ENCODE peak calls at places on chromosomes 7 and 10, in six cellular contexts. One of them, this sample, is unnamed.

GRCh38 chr10:101041252-101041761 is 10.3 kb downstream of the SFXN3 start:
- DNase-seq in astrocyte of the cerebellum: peak; percentile 85
- DNase-seq in NB4: peak; percentile 90
- DNase-seq in M059J: peak; percentile 86
- DNase-seq in WERI-Rb-1: peak; percentile 87
- DNase-seq in CD4-positive, alpha-beta T cell: peak; percentile 56
- DNase-seq in this sample: no peak

GRCh38 chr7:8724080-8724718 is 290.8 kb downstream of the NXPH1 start:
- DNase-seq in M059J: no peak
- DNase-seq in astrocyte of the cerebellum: no peak
- DNase-seq in WERI-Rb-1: peak; percentile 82
- DNase-seq in NB4: peak; percentile 68
- DNase-seq in CD4-positive, alpha-beta T cell: no peak
- DNase-seq in this sample: peak; percentile 0

GRCh38 chr7:112898432-112899290 is 108.5 kb upstream of the TMEM168 start:
- DNase-seq in CD4-positive, alpha-beta T cell: peak; percentile 6
- DNase-seq in M059J: peak; percentile 70
- DNase-seq in WERI-Rb-1: peak; percentile 65
- DNase-seq in astrocyte of the cerebellum: peak; percentile 84
- DNase-seq in NB4: peak; percentile 83
- DNase-seq in this sample: peak; percentile 29

GRCh38 chr7:116139807-116140206 is 70.5 kb upstream of the TES start:
- DNase-seq in CD4-positive, alpha-beta T cell: no peak
- DNase-seq in M059J: no peak
- DNase-seq in astrocyte of the cerebellum: no peak
- DNase-seq in WERI-Rb-1: no peak
- DNase-seq in NB4: no peak
- DNase-seq in this sample: no peak

GRCh38 chr10:91610444-91610843 is 22.4 kb downstream of the PPP1R3C start:
- DNase-seq in CD4-positive, alpha-beta T cell: no peak
- DNase-seq in M059J: peak; percentile 68
- DNase-seq in astrocyte of the cerebellum: no peak
- DNase-seq in WERI-Rb-1: no peak
- DNase-seq in NB4: no peak
- DNase-seq in this sample: no peak

GRCh38 chr7:2199956-2200583 is 32.7 kb downstream of the MAD1L1 start:
- DNase-seq in M059J: no peak
- DNase-seq in WERI-Rb-1: no peak
- DNase-seq in CD4-positive, alpha-beta T cell: no peak
- DNase-seq in astrocyte of the cerebellum: no peak
- DNase-seq in NB4: no peak
- DNase-seq in this sample: no peak

GRCh38 chr7:26399309-26399610 is 107.6 kb downstream of the SNX10 start:
- DNase-seq in M059J: no peak
- DNase-seq in WERI-Rb-1: peak; percentile 65
- DNase-seq in NB4: no peak
- DNase-seq in CD4-positive, alpha-beta T cell: no peak
- DNase-seq in astrocyte of the cerebellum: no peak
- DNase-seq in this sample: no peak

GRCh38 chr10:110382695-110383094 is 78.0 kb upstream of the SMNDC1 start:
- DNase-seq in WERI-Rb-1: no peak
- DNase-seq in M059J: no peak
- DNase-seq in astrocyte of the cerebellum: no peak
- DNase-seq in NB4: no peak
- DNase-seq in CD4-positive, alpha-beta T cell: no peak
- DNase-seq in this sample: no peak

GRCh38 chr7:139618482-139619366 is 95.2 kb downstream of the CLEC2L start:
- DNase-seq in WERI-Rb-1: peak; percentile 38
- DNase-seq in CD4-positive, alpha-beta T cell: peak; percentile 37
- DNase-seq in astrocyte of the cerebellum: peak; percentile 28
- DNase-seq in NB4: peak; percentile 78
- DNase-seq in M059J: peak; percentile 51
- DNase-seq in this sample: no peak

GRCh38 chr10:119059557-119059956 is 21.1 kb downstream of the EIF3A start:
- DNase-seq in CD4-positive, alpha-beta T cell: no peak
- DNase-seq in astrocyte of the cerebellum: no peak
- DNase-seq in WERI-Rb-1: no peak
- DNase-seq in M059J: no peak
- DNase-seq in NB4: no peak
- DNase-seq in this sample: peak; percentile 20

GRCh38 chr10:93211989-93212388 is 138.3 kb downstream of the CYP26A1 start:
- DNase-seq in CD4-positive, alpha-beta T cell: no peak
- DNase-seq in M059J: no peak
- DNase-seq in astrocyte of the cerebellum: no peak
- DNase-seq in NB4: no peak
- DNase-seq in WERI-Rb-1: no peak
- DNase-seq in this sample: peak; percentile 81

GRCh38 chr7:16822029-16822428 is 17.2 kb upstream of the AGR2 start:
- DNase-seq in M059J: no peak
- DNase-seq in WERI-Rb-1: no peak
- DNase-seq in astrocyte of the cerebellum: no peak
- DNase-seq in CD4-positive, alpha-beta T cell: no peak
- DNase-seq in NB4: no peak
- DNase-seq in this sample: no peak

GRCh38 chr7:138875794-138876193 is 77.8 kb upstream of the ATP6V0A4 start:
- DNase-seq in NB4: peak; percentile 91
- DNase-seq in M059J: peak; percentile 96
- DNase-seq in CD4-positive, alpha-beta T cell: peak; percentile 20
- DNase-seq in WERI-Rb-1: no peak
- DNase-seq in astrocyte of the cerebellum: no peak
- DNase-seq in this sample: no peak

GRCh38 chr7:81299272-81299671 is 380.4 kb upstream of the SEMA3C start:
- DNase-seq in NB4: peak; percentile 90
- DNase-seq in WERI-Rb-1: no peak
- DNase-seq in astrocyte of the cerebellum: peak; percentile 92
- DNase-seq in M059J: peak; percentile 96
- DNase-seq in CD4-positive, alpha-beta T cell: no peak
- DNase-seq in this sample: peak; percentile 82

GRCh38 chr10:70433581-70434280 is 7.8 kb downstream of the NODAL start:
- DNase-seq in NB4: no peak
- DNase-seq in WERI-Rb-1: no peak
- DNase-seq in astrocyte of the cerebellum: no peak
- DNase-seq in M059J: no peak
- DNase-seq in CD4-positive, alpha-beta T cell: no peak
- DNase-seq in this sample: no peak

GRCh38 chr7:132666786-132667185 is 90.5 kb upstream of the PLXNA4 start:
- DNase-seq in astrocyte of the cerebellum: no peak
- DNase-seq in WERI-Rb-1: no peak
- DNase-seq in M059J: peak; percentile 50
- DNase-seq in CD4-positive, alpha-beta T cell: no peak
- DNase-seq in NB4: no peak
- DNase-seq in this sample: no peak

GRCh38 chr10:61778137-61778536 is 115.4 kb downstream of the CABCOCO1 start:
- DNase-seq in astrocyte of the cerebellum: no peak
- DNase-seq in M059J: no peak
- DNase-seq in WERI-Rb-1: no peak
- DNase-seq in NB4: no peak
- DNase-seq in CD4-positive, alpha-beta T cell: no peak
- DNase-seq in this sample: no peak

GRCh38 chr7:152158801-152159587 is 133.5 kb downstream of the GALNT11 start:
- DNase-seq in WERI-Rb-1: no peak
- DNase-seq in NB4: peak; percentile 90
- DNase-seq in astrocyte of the cerebellum: no peak
- DNase-seq in CD4-positive, alpha-beta T cell: no peak
- DNase-seq in M059J: no peak
- DNase-seq in this sample: no peak

GRCh38 chr7:47008461-47008860 is 573.5 kb downstream of the TNS3 start:
- DNase-seq in astrocyte of the cerebellum: no peak
- DNase-seq in NB4: no peak
- DNase-seq in CD4-positive, alpha-beta T cell: no peak
- DNase-seq in WERI-Rb-1: no peak
- DNase-seq in M059J: peak; percentile 34
- DNase-seq in this sample: no peak

GRCh38 chr10:116891208-116891607 is 41.9 kb downstream of the ENO4 start:
- DNase-seq in CD4-positive, alpha-beta T cell: no peak
- DNase-seq in M059J: no peak
- DNase-seq in astrocyte of the cerebellum: peak; percentile 91
- DNase-seq in NB4: no peak
- DNase-seq in WERI-Rb-1: no peak
- DNase-seq in this sample: no peak

GRCh38 chr10:43231523-43232078 is 35.3 kb downstream of the RASGEF1A start:
- DNase-seq in CD4-positive, alpha-beta T cell: no peak
- DNase-seq in WERI-Rb-1: peak; percentile 11
- DNase-seq in astrocyte of the cerebellum: no peak
- DNase-seq in M059J: no peak
- DNase-seq in NB4: no peak
- DNase-seq in this sample: no peak

GRCh38 chr10:122592161-122592560 is 31.6 kb downstream of the DMBT1 start:
- DNase-seq in CD4-positive, alpha-beta T cell: no peak
- DNase-seq in M059J: no peak
- DNase-seq in NB4: no peak
- DNase-seq in WERI-Rb-1: no peak
- DNase-seq in astrocyte of the cerebellum: no peak
- DNase-seq in this sample: no peak

GRCh38 chr7:78041409-78041808 is 242.8 kb downstream of the PHTF2 start:
- DNase-seq in astrocyte of the cerebellum: no peak
- DNase-seq in NB4: no peak
- DNase-seq in M059J: no peak
- DNase-seq in CD4-positive, alpha-beta T cell: no peak
- DNase-seq in WERI-Rb-1: no peak
- DNase-seq in this sample: no peak

GRCh38 chr10:17562572-17562971 is 54.6 kb downstream of the HACD1 start:
- DNase-seq in WERI-Rb-1: no peak
- DNase-seq in NB4: no peak
- DNase-seq in astrocyte of the cerebellum: peak; percentile 94
- DNase-seq in CD4-positive, alpha-beta T cell: no peak
- DNase-seq in M059J: peak; percentile 76
- DNase-seq in this sample: no peak

GRCh38 chr10:79374312-79375191 is 27.3 kb downstream of the PPIF start:
- DNase-seq in NB4: peak; percentile 75
- DNase-seq in M059J: peak; percentile 72
- DNase-seq in WERI-Rb-1: peak; percentile 76
- DNase-seq in CD4-positive, alpha-beta T cell: peak; percentile 69
- DNase-seq in astrocyte of the cerebellum: peak; percentile 49
- DNase-seq in this sample: peak; percentile 8

GRCh38 chr7:55304363-55304762 is 60.8 kb upstream of the LANCL2 start:
- DNase-seq in astrocyte of the cerebellum: no peak
- DNase-seq in WERI-Rb-1: no peak
- DNase-seq in M059J: no peak
- DNase-seq in CD4-positive, alpha-beta T cell: no peak
- DNase-seq in NB4: no peak
- DNase-seq in this sample: no peak

GRCh38 chr7:3159039-3159438 is 115.4 kb upstream of the CARD11 start:
- DNase-seq in M059J: peak; percentile 26
- DNase-seq in astrocyte of the cerebellum: no peak
- DNase-seq in CD4-positive, alpha-beta T cell: no peak
- DNase-seq in NB4: no peak
- DNase-seq in WERI-Rb-1: no peak
- DNase-seq in this sample: no peak

GRCh38 chr7:26293569-26294308 is 2.1 kb downstream of the SNX10 start:
- DNase-seq in astrocyte of the cerebellum: no peak
- DNase-seq in M059J: peak; percentile 25
- DNase-seq in WERI-Rb-1: no peak
- DNase-seq in CD4-positive, alpha-beta T cell: peak; percentile 14
- DNase-seq in NB4: peak; percentile 89
- DNase-seq in this sample: no peak

GRCh38 chr10:23399701-23400144 is 39.2 kb upstream of the OTUD1 start:
- DNase-seq in CD4-positive, alpha-beta T cell: no peak
- DNase-seq in M059J: peak; percentile 62
- DNase-seq in WERI-Rb-1: no peak
- DNase-seq in astrocyte of the cerebellum: no peak
- DNase-seq in NB4: no peak
- DNase-seq in this sample: peak; percentile 86

GRCh38 chr7:90817846-90818245 is 221.7 kb downstream of the CDK14 start:
- DNase-seq in WERI-Rb-1: peak; percentile 67
- DNase-seq in astrocyte of the cerebellum: no peak
- DNase-seq in NB4: no peak
- DNase-seq in CD4-positive, alpha-beta T cell: no peak
- DNase-seq in M059J: no peak
- DNase-seq in this sample: peak; percentile 89

GRCh38 chr10:67079126-67079525 is 153.3 kb downstream of the LRRTM3 start:
- DNase-seq in astrocyte of the cerebellum: no peak
- DNase-seq in M059J: no peak
- DNase-seq in CD4-positive, alpha-beta T cell: no peak
- DNase-seq in NB4: no peak
- DNase-seq in WERI-Rb-1: no peak
- DNase-seq in this sample: no peak

GRCh38 chr7:111138196-111138569 is 47.3 kb downstream of the LRRN3 start:
- DNase-seq in M059J: peak; percentile 95
- DNase-seq in CD4-positive, alpha-beta T cell: peak; percentile 18
- DNase-seq in NB4: peak; percentile 25
- DNase-seq in WERI-Rb-1: no peak
- DNase-seq in astrocyte of the cerebellum: no peak
- DNase-seq in this sample: peak; percentile 27

GRCh38 chr10:34713875-34714274 is 101.2 kb downstream of the PARD3 start:
- DNase-seq in WERI-Rb-1: no peak
- DNase-seq in M059J: peak; percentile 74
- DNase-seq in CD4-positive, alpha-beta T cell: no peak
- DNase-seq in NB4: no peak
- DNase-seq in astrocyte of the cerebellum: no peak
- DNase-seq in this sample: no peak

GRCh38 chr10:88385601-88386203 is 197.4 kb downstream of the RNLS start:
- DNase-seq in CD4-positive, alpha-beta T cell: peak; percentile 28
- DNase-seq in M059J: peak; percentile 80
- DNase-seq in NB4: peak; percentile 92
- DNase-seq in astrocyte of the cerebellum: no peak
- DNase-seq in WERI-Rb-1: no peak
- DNase-seq in this sample: peak; percentile 31

GRCh38 chr10:79442171-79443040 is 3.0 kb downstream of the ZCCHC24 start:
- DNase-seq in CD4-positive, alpha-beta T cell: no peak
- DNase-seq in WERI-Rb-1: peak; percentile 61
- DNase-seq in M059J: no peak
- DNase-seq in astrocyte of the cerebellum: no peak
- DNase-seq in NB4: no peak
- DNase-seq in this sample: no peak

GRCh38 chr7:132485600-132486594 is 90.4 kb downstream of the PLXNA4 start:
- DNase-seq in NB4: no peak
- DNase-seq in astrocyte of the cerebellum: no peak
- DNase-seq in WERI-Rb-1: no peak
- DNase-seq in CD4-positive, alpha-beta T cell: peak; percentile 7
- DNase-seq in M059J: no peak
- DNase-seq in this sample: no peak

GRCh38 chr7:26850193-26850651 is 14.2 kb downstream of the SKAP2 start:
- DNase-seq in M059J: peak; percentile 52
- DNase-seq in NB4: no peak
- DNase-seq in astrocyte of the cerebellum: no peak
- DNase-seq in CD4-positive, alpha-beta T cell: no peak
- DNase-seq in WERI-Rb-1: no peak
- DNase-seq in this sample: no peak

GRCh38 chr10:5502903-5503835 is 3.8 kb upstream of the CALML5 start:
- DNase-seq in NB4: no peak
- DNase-seq in M059J: no peak
- DNase-seq in WERI-Rb-1: no peak
- DNase-seq in CD4-positive, alpha-beta T cell: no peak
- DNase-seq in astrocyte of the cerebellum: no peak
- DNase-seq in this sample: no peak

This sample was measured in retinal pigment epithelial cell.